ENCODE peak calls at places on chromosomes 1 and 21, in ten cellular contexts. T is NCI-H2171; G is GM23338; D is Daoy; P is lung microvascular endothelial cell; E is stimulated activated CD4-positive, alpha-beta T cell treated with anti-CD3 and anti-CD28 coated beads, Interleukin-15, amount 100 ng/mL, for 48 hours; W is H54; U is activated T-helper 1 cell treated with anti-CD3 and anti-CD28 coated beads, Interleukin-12 subunit alpha, Interleukin-12 subunit beta, Interleukin-2, Interleukin-4 antibody, amounts not matched to agents 30 ng/mL and 10 ng/mL and 1 ng/mL, durations not matched to agents 14 hours and 24 hours and 36 hours; Y is body of pancreas; B is astrocyte of the cerebellum. Q is an unnamed sample.

GRCh38 chr1:19866029-19866428 is 16.2 kb upstream of the OTUD3 start:
- DNase-seq in T (no peak), G (no peak), D (no peak), P (no peak), E (no peak), W (no peak), U (no peak), Y (no peak), B (no peak), Q (no peak)

GRCh38 chr1:230422221-230422981 is 3.7 kb downstream of the PGBD5 start:
- DNase-seq in T (peak; percentile 50), G (peak; percentile 37), D (no peak), P (no peak), E (no peak), W (no peak), U (no peak), Y (no peak), B (no peak), Q (no peak)

GRCh38 chr1:229271448-229272120 is 673 bp downstream of the RAB4A start:
- DNase-seq in T (no peak), G (peak; percentile 51), D (peak; percentile 35), P (peak; percentile 27), E (no peak), W (no peak), U (peak; percentile 13), Y (no peak), B (no peak), Q (peak; percentile 27)

GRCh38 chr1:234495231-234495990 is 16.4 kb upstream of the TARBP1 start:
- DNase-seq in T (no peak), G (no peak), D (peak; percentile 76), P (no peak), E (peak; percentile 46), W (peak; percentile 27), U (no peak), Y (no peak), B (peak; percentile 48), Q (no peak)

GRCh38 chr1:7508052-7508745 is 262.9 kb upstream of the VAMP3 start:
- DNase-seq in T (no peak), G (no peak), D (peak; percentile 26), P (no peak), E (no peak), W (no peak), U (no peak), Y (no peak), B (no peak), Q (no peak)

GRCh38 chr1:151512326-151512725 is 1.1 kb downstream of the CGN start:
- DNase-seq in T (no peak), G (no peak), D (no peak), P (no peak), E (no peak), W (no peak), U (no peak), Y (no peak), B (no peak), Q (no peak)

GRCh38 chr1:213669964-213670691 is 317.6 kb upstream of the PROX1 start:
- DNase-seq in T (no peak), G (peak; percentile 86), D (no peak), P (no peak), E (no peak), W (no peak), U (no peak), Y (no peak), B (no peak), Q (no peak)

GRCh38 chr1:183449223-183449770 is 23.0 kb upstream of the SMG7 start:
- DNase-seq in T (no peak), G (no peak), D (no peak), P (no peak), E (no peak), W (no peak), U (no peak), Y (no peak), B (no peak), Q (no peak)

GRCh38 chr1:23222742-23223141 is 5.4 kb upstream of the HTR1D start:
- DNase-seq in T (no peak), G (no peak), D (no peak), P (no peak), E (no peak), W (no peak), U (no peak), Y (no peak), B (no peak), Q (no peak)

GRCh38 chr1:52925571-52926005 is 1.5 kb upstream of the SCP2 start:
- DNase-seq in T (peak; percentile 11), G (no peak), D (no peak), P (no peak), E (no peak), W (no peak), U (no peak), Y (peak; percentile 77), B (no peak), Q (no peak)

GRCh38 chr21:9759972-9760371 is 761.4 kb upstream of the TPTE start:
- DNase-seq in T (no peak), G (no peak), D (no peak), P (no peak), E (no peak), W (no peak), U (no peak), Y (no peak), B (no peak), Q (no peak)

GRCh38 chr21:31293986-31294385 is 50.1 kb downstream of the TIAM1 start:
- DNase-seq in T (no peak), G (no peak), D (peak; percentile 92), P (no peak), E (peak; percentile 60), W (peak; percentile 73), U (no peak), Y (no peak), B (peak; percentile 62), Q (no peak)

GRCh38 chr21:16841917-16842316 is 670.9 kb upstream of the CXADR start:
- DNase-seq in T (no peak), G (no peak), D (no peak), P (no peak), E (no peak), W (no peak), U (no peak), Y (no peak), B (no peak), Q (no peak)

GRCh38 chr1:63701187-63701586 is 72.6 kb upstream of the ROR1 start:
- DNase-seq in T (no peak), G (no peak), D (no peak), P (no peak), E (no peak), W (no peak), U (no peak), Y (peak; percentile 73), B (no peak), Q (no peak)

GRCh38 chr21:43930074-43930847 is 65.2 kb downstream of the AGPAT3 start:
- DNase-seq in T (no peak), G (no peak), D (no peak), P (no peak), E (no peak), W (no peak), U (no peak), Y (no peak), B (no peak), Q (no peak)

GRCh38 chr1:198500026-198500425 is 40.5 kb downstream of the ATP6V1G3 start:
- DNase-seq in T (no peak), G (no peak), D (no peak), P (no peak), E (no peak), W (no peak), U (no peak), Y (no peak), B (no peak), Q (no peak)

GRCh38 chr1:117036018-117036421 is 24.1 kb upstream of the TTF2 start:
- DNase-seq in T (no peak), G (peak; percentile 70), D (no peak), P (no peak), E (no peak), W (no peak), U (no peak), Y (no peak), B (no peak), Q (no peak)

GRCh38 chr1:12040457-12041051 is 21.3 kb downstream of the MIIP start:
- DNase-seq in T (peak; percentile 90), G (no peak), D (peak; percentile 95), P (no peak), E (no peak), W (peak; percentile 76), U (no peak), Y (no peak), B (peak; percentile 89), Q (peak; percentile 34)

GRCh38 chr1:33338495-33339211 is 17.8 kb upstream of the A3GALT2 start:
- DNase-seq in T (no peak), G (peak; percentile 63), D (no peak), P (peak; percentile 39), E (no peak), W (no peak), U (no peak), Y (peak; percentile 66), B (peak; percentile 42), Q (peak; percentile 58)

GRCh38 chr1:75796376-75797272 is at the start of gene MSH4:
- DNase-seq in T (no peak), G (peak; percentile 21), D (peak; percentile 51), P (no peak), E (no peak), W (no peak), U (no peak), Y (no peak), B (no peak), Q (no peak)

GRCh38 chr1:52365091-52365745 is 787 bp downstream of the CC2D1B start:
- DNase-seq in T (no peak), G (peak; percentile 49), D (peak; percentile 80), P (peak; percentile 41), E (no peak), W (peak; percentile 80), U (no peak), Y (peak; percentile 51), B (peak; percentile 31), Q (peak; percentile 23)